ENCODE peak calls at places on chromosome 6, in four cellular contexts. M is 8988T, Z is HEK293T, F is KBM-7. U is an unnamed sample.

GRCh38 chr6:13487122-13488014 is at the start of gene GFOD1:
- DNase-seq in F (peak; percentile 84), M (peak; percentile 95), Z (peak; percentile 89), U (peak; percentile 45)

GRCh38 chr6:92879526-92879925 is 539.8 kb downstream of the EPHA7 start:
- DNase-seq in Z (no peak), F (no peak), M (no peak), U (no peak)

GRCh38 chr6:148440877-148441453 is 98.3 kb downstream of the SASH1 start:
- DNase-seq in Z (no peak), M (peak; percentile 29), F (no peak), U (peak; percentile 51)

GRCh38 chr6:43125119-43125518 is 46.0 kb upstream of the SRF start:
- DNase-seq in Z (no peak), F (no peak), M (no peak), U (no peak)

GRCh38 chr6:15441215-15441868 is 195.5 kb downstream of the JARID2 start:
- DNase-seq in M (peak; percentile 28), F (peak; percentile 80), Z (peak; percentile 64), U (peak; percentile 55)

GRCh38 chr6:4723383-4723782 is 52.8 kb upstream of the CDYL start:
- DNase-seq in M (no peak), F (no peak), Z (no peak), U (no peak)

GRCh38 chr6:74603676-74604075 is 602.2 kb downstream of the COL12A1 start:
- DNase-seq in F (no peak), M (no peak), Z (no peak), U (no peak)

GRCh38 chr6:161135695-161136591 is 137.9 kb downstream of the AGPAT4 start:
- DNase-seq in F (peak; percentile 11), Z (no peak), M (no peak), U (no peak)

GRCh38 chr6:40931927-40932326 is 107.1 kb downstream of the UNC5CL start:
- DNase-seq in Z (no peak), M (no peak), F (no peak), U (peak; percentile 28)

GRCh38 chr6:166911248-166911677 is 45.1 kb downstream of the RNASET2 start:
- DNase-seq in M (no peak), F (no peak), Z (no peak), U (no peak)

GRCh38 chr6:106975699-106976032 is 1.1 kb upstream of the CD24 start:
- DNase-seq in M (no peak), Z (peak; percentile 12), F (no peak), U (no peak)

GRCh38 chr6:125363360-125364121 is 61.8 kb upstream of the HDDC2 start:
- DNase-seq in F (peak; percentile 13), Z (peak; percentile 65), M (no peak), U (no peak)

GRCh38 chr6:112680076-112680475 is 332.9 kb downstream of the RFPL4B start:
- DNase-seq in M (no peak), Z (no peak), F (no peak), U (no peak)

GRCh38 chr6:145508107-145508506 is 227.2 kb downstream of the EPM2A start:
- DNase-seq in F (peak; percentile 9), Z (peak; percentile 14), M (no peak), U (no peak)

GRCh38 chr6:158231551-158232444 is 63.6 kb downstream of the GTF2H5 start:
- DNase-seq in Z (peak; percentile 90), M (peak; percentile 92), F (peak; percentile 50), U (no peak)

GRCh38 chr6:149314325-149314724 is 3.2 kb upstream of the TAB2 start:
- DNase-seq in F (no peak), Z (no peak), M (no peak), U (no peak)

GRCh38 chr6:46949662-46950280 is 28.0 kb upstream of the ADGRF5 start:
- DNase-seq in F (no peak), Z (no peak), M (no peak), U (no peak)

GRCh38 chr6:164322533-164322932 is 908.0 kb downstream of the QKI start:
- DNase-seq in F (no peak), Z (no peak), M (no peak), U (no peak)

GRCh38 chr6:38259736-38260135 is 380.0 kb downstream of the BTBD9 start:
- DNase-seq in M (no peak), F (no peak), Z (no peak), U (no peak)

GRCh38 chr6:158384671-158385110 is 72.4 kb downstream of the TULP4 start:
- DNase-seq in Z (no peak), M (no peak), F (no peak), U (no peak)

GRCh38 chr6:89161326-89162046 is 15.6 kb downstream of the PM20D2 start:
- DNase-seq in M (no peak), F (peak; percentile 14), Z (no peak), U (no peak)

GRCh38 chr6:134245691-134246090 is 72.2 kb downstream of the SGK1 start:
- DNase-seq in M (no peak), F (no peak), Z (no peak), U (no peak)

GRCh38 chr6:30259140-30260035 is 46.2 kb upstream of the TRIM26 start:
- DNase-seq in M (peak; percentile 70), Z (peak; percentile 91), F (no peak), U (peak; percentile 80)

GRCh38 chr6:165146456-165146855 is 162.9 kb downstream of the C6orf118 start:
- DNase-seq in F (no peak), M (no peak), Z (no peak), U (no peak)

GRCh38 chr6:15023448-15023847 is 222.4 kb upstream of the JARID2 start:
- DNase-seq in F (no peak), M (no peak), Z (no peak), U (no peak)

GRCh38 chr6:147949981-147950622 is 392.5 kb upstream of the SASH1 start:
- DNase-seq in F (no peak), Z (no peak), M (no peak), U (no peak)

GRCh38 chr6:52361347-52361944 is 505 bp upstream of the PAQR8 start:
- DNase-seq in M (no peak), F (no peak), Z (peak; percentile 15), U (no peak)

GRCh38 chr6:53915292-53915691 is 120.5 kb downstream of the LRRC1 start:
- DNase-seq in F (no peak), Z (no peak), M (no peak), U (no peak)

GRCh38 chr6:39471954-39472659 is 149.6 kb upstream of the KCNK16 start:
- DNase-seq in F (no peak), Z (no peak), M (no peak), U (no peak)

GRCh38 chr6:43913388-43914271 is 143.6 kb downstream of the VEGFA start:
- DNase-seq in M (no peak), Z (no peak), F (no peak), U (no peak)

GRCh38 chr6:4287811-4288244 is 152.5 kb upstream of the ECI2 start:
- DNase-seq in M (no peak), F (no peak), Z (no peak), U (no peak)

GRCh38 chr6:37244430-37245310 is 12.9 kb upstream of the TBC1D22B start:
- DNase-seq in M (no peak), Z (no peak), F (peak; percentile 51), U (peak; percentile 97)

U was measured in amniotic stem cell.